ENCODE peak calls at places on chromosomes 1 and 21, in eight cellular contexts. O is CD4-positive, alpha-beta T cell; N is bronchial epithelial cell; Y is CD4-positive, alpha-beta memory T cell; B is NCI-H2081; Z is germinal center; L is iris pigment epithelial cell; V is H9. J is an unnamed sample.

GRCh38 chr1:16183157-16183556 is 27.3 kb upstream of the EPHA2 start:
- DNase-seq in O (no peak), N (peak), Y (no peak), B (no peak), Z (no peak), L (peak), V (no peak), J (no peak)

GRCh38 chr1:35715568-35716002 is 3.1 kb downstream of the C1orf216 start:
- DNase-seq in O (peak), N (peak), Y (peak), B (peak), Z (peak), L (peak), V (peak), J (peak)

GRCh38 chr1:51924455-51924854 is 45.9 kb upstream of the NRDC start:
- DNase-seq in O (no peak), N (peak), Y (no peak), B (no peak), Z (no peak), L (peak), V (no peak), J (peak)

GRCh38 chr1:101291562-101292035 is 54.8 kb downstream of the S1PR1 start:
- DNase-seq in O (no peak), N (peak), Y (peak), B (no peak), Z (no peak), L (peak), V (no peak), J (no peak)

GRCh38 chr1:234933475-234933874 is 195.2 kb downstream of the TOMM20 start:
- DNase-seq in O (no peak), N (peak), Y (no peak), B (no peak), Z (peak), L (peak), V (no peak), J (no peak)

GRCh38 chr21:41754481-41754891 is 12.4 kb downstream of the RIPK4 start:
- DNase-seq in O (no peak), N (no peak), Y (no peak), B (no peak), Z (no peak), L (no peak), V (peak), J (no peak)

GRCh38 chr1:33763406-33763805 is 100.5 kb upstream of the HMGB4 start:
- DNase-seq in O (no peak), N (peak), Y (no peak), B (no peak), Z (no peak), L (no peak), V (no peak), J (no peak)

GRCh38 chr1:238710697-238711096 is 675.7 kb upstream of the CHRM3 start:
- DNase-seq in O (no peak), N (no peak), Y (no peak), B (no peak), Z (no peak), L (peak), V (no peak), J (no peak)

GRCh38 chr1:214248294-214249082 is 32.5 kb upstream of the SMYD2 start:
- DNase-seq in O (no peak), N (peak), Y (no peak), B (no peak), Z (no peak), L (peak), V (no peak), J (no peak)

GRCh38 chr1:108357802-108358201 is 92.3 kb upstream of the NBPF6 start:
- DNase-seq in O (no peak), N (no peak), Y (no peak), B (no peak), Z (no peak), L (no peak), V (no peak), J (no peak)

GRCh38 chr1:112712701-112713128 is 2.4 kb downstream of the PPM1J start:
- DNase-seq in O (no peak), N (no peak), Y (no peak), B (no peak), Z (no peak), L (no peak), V (peak), J (no peak)

GRCh38 chr1:235320521-235321179 is 7.3 kb downstream of the ARID4B start:
- DNase-seq in O (no peak), N (no peak), Y (no peak), B (no peak), Z (no peak), L (no peak), V (no peak), J (peak)

GRCh38 chr1:11571906-11572616 is 82.2 kb downstream of the FBXO2 start:
- DNase-seq in O (no peak), N (peak), Y (no peak), B (no peak), Z (peak), L (no peak), V (peak), J (no peak)

GRCh38 chr21:46002841-46003574 is 21.4 kb downstream of the COL6A1 start:
- DNase-seq in O (no peak), N (no peak), Y (no peak), B (no peak), Z (no peak), L (no peak), V (peak), J (peak)

GRCh38 chr1:204455063-204455830 is 39.4 kb downstream of the PIK3C2B start:
- DNase-seq in O (no peak), N (no peak), Y (no peak), B (no peak), Z (no peak), L (no peak), V (peak), J (no peak)

GRCh38 chr1:173870252-173871075 is 2.3 kb downstream of the ZBTB37 start:
- DNase-seq in O (peak), N (no peak), Y (peak), B (peak), Z (no peak), L (no peak), V (no peak), J (peak)

GRCh38 chr1:185408675-185409270 is 91.7 kb upstream of the IVNS1ABP start:
- DNase-seq in O (no peak), N (peak), Y (no peak), B (no peak), Z (peak), L (no peak), V (no peak), J (no peak)

GRCh38 chr1:33036051-33036525 is 595 bp downstream of the AK2 start:
- DNase-seq in O (no peak), N (peak), Y (no peak), B (no peak), Z (peak), L (no peak), V (no peak), J (no peak)

GRCh38 chr1:244599937-244600350 is 53.0 kb upstream of the DESI2 start:
- DNase-seq in O (peak), N (peak), Y (peak), B (no peak), Z (peak), L (peak), V (no peak), J (peak)

GRCh38 chr1:234842726-234843641 is 233.0 kb upstream of the IRF2BP2 start:
- DNase-seq in O (peak), N (no peak), Y (peak), B (no peak), Z (peak), L (no peak), V (no peak), J (peak)

GRCh38 chr1:152436593-152437338 is 22.7 kb upstream of the CRNN start:
- DNase-seq in O (no peak), N (peak), Y (no peak), B (no peak), Z (no peak), L (no peak), V (no peak), J (no peak)

GRCh38 chr1:226973898-226974543 is 33.9 kb downstream of the COQ8A start:
- DNase-seq in O (no peak), N (peak), Y (no peak), B (no peak), Z (no peak), L (peak), V (peak), J (no peak)

GRCh38 chr1:33374336-33375105 is 53.6 kb upstream of the A3GALT2 start:
- DNase-seq in O (no peak), N (no peak), Y (no peak), B (no peak), Z (no peak), L (peak), V (no peak), J (no peak)

GRCh38 chr1:181159451-181160151 is 71.1 kb downstream of the IER5 start:
- DNase-seq in O (peak), N (peak), Y (peak), B (no peak), Z (no peak), L (peak), V (no peak), J (peak)

GRCh38 chr1:22275211-22275610 is 132.3 kb upstream of the WNT4 start:
- DNase-seq in O (no peak), N (peak), Y (no peak), B (no peak), Z (no peak), L (no peak), V (no peak), J (no peak)

GRCh38 chr1:150066838-150067183 is 765 bp upstream of the VPS45 start:
- DNase-seq in O (peak), N (no peak), Y (peak), B (peak), Z (no peak), L (no peak), V (peak), J (peak)

GRCh38 chr1:62693123-62693522 is 4.9 kb upstream of the DOCK7 start:
- DNase-seq in O (no peak), N (no peak), Y (no peak), B (no peak), Z (no peak), L (no peak), V (no peak), J (no peak)

GRCh38 chr1:207029991-207030521 is 2.5 kb downstream of the C1orf116 start:
- DNase-seq in O (no peak), N (peak), Y (no peak), B (no peak), Z (no peak), L (no peak), V (no peak), J (no peak)

GRCh38 chr1:179079113-179079761 is 2.6 kb upstream of the TOR3A start:
- DNase-seq in O (peak), N (peak), Y (peak), B (peak), Z (peak), L (peak), V (peak), J (peak)

GRCh38 chr1:228697209-228698016 is 37.9 kb upstream of the RHOU start:
- DNase-seq in O (no peak), N (peak), Y (no peak), B (no peak), Z (no peak), L (peak), V (no peak), J (no peak)

GRCh38 chr1:21270086-21270689 is 20.1 kb downstream of the ECE1 start:
- DNase-seq in O (peak), N (peak), Y (peak), B (no peak), Z (peak), L (peak), V (peak), J (peak)

GRCh38 chr21:39385299-39386145 is 36.6 kb upstream of the HMGN1 start:
- DNase-seq in O (peak), N (peak), Y (peak), B (no peak), Z (peak), L (peak), V (no peak), J (peak)

GRCh38 chr1:105632342-105633196 is 1423.9 kb upstream of the PRMT6 start:
- DNase-seq in O (no peak), N (no peak), Y (no peak), B (no peak), Z (no peak), L (no peak), V (no peak), J (no peak)

GRCh38 chr1:168221275-168221674 is 4.5 kb upstream of the SFT2D2 start:
- DNase-seq in O (no peak), N (no peak), Y (no peak), B (no peak), Z (no peak), L (no peak), V (no peak), J (no peak)

GRCh38 chr1:51877434-51878306 is 857 bp downstream of the NRDC start:
- DNase-seq in O (no peak), N (peak), Y (peak), B (peak), Z (no peak), L (peak), V (peak), J (peak)

J was measured in stimulated activated effector memory CD8-positive, alpha-beta T cell treated with anti-CD3 and anti-CD28 coated beads, Interleukin-12 subunit alpha, Interleukin-12 subunit beta, amount 100 ng/mL, for 72 hours.